ENCODE peak calls at places on chromosome 19, in nine cellular contexts. S, R, H, M, Y, E, W, X and I are unnamed samples.

GRCh38 chr19:11551603-11552235 is 7.3 kb downstream of the ELOF1 start:
- DNase-seq in S (no peak), R (peak), H (no peak), M (no peak), Y (no peak), E (no peak), W (no peak), X (no peak), I (no peak)

GRCh38 chr19:50203281-50204080 is at the start of gene MYH14:
- DNase-seq in S (no peak), R (no peak), H (peak), M (no peak), Y (peak), E (peak), W (peak), X (peak), I (peak)

GRCh38 chr19:7970716-7971448 is 27.4 kb upstream of the TIMM44 start:
- DNase-seq in S (peak), R (peak), H (peak), M (no peak), Y (peak), E (no peak), W (no peak), X (no peak), I (peak)

GRCh38 chr19:55654833-55655647 is at the start of gene U2AF2:
- DNase-seq in S (peak), R (peak), H (peak), M (peak), Y (peak), E (peak), W (peak), X (peak), I (peak)

GRCh38 chr19:49441210-49441959 is at the start of gene SLC17A7:
- DNase-seq in S (no peak), R (peak), H (no peak), M (peak), Y (no peak), E (peak), W (peak), X (no peak), I (no peak)

GRCh38 chr19:49361438-49362047 is 673 bp downstream of the TEAD2 start:
- DNase-seq in S (no peak), R (peak), H (no peak), M (no peak), Y (peak), E (peak), W (peak), X (peak), I (no peak)

GRCh38 chr19:47813304-47813994 is 8.3 kb upstream of the CRX start:
- DNase-seq in S (peak), R (peak), H (peak), M (peak), Y (peak), E (peak), W (peak), X (peak), I (peak)

GRCh38 chr19:16327131-16327450 is 2.5 kb downstream of the KLF2 start:
- DNase-seq in S (no peak), R (no peak), H (no peak), M (no peak), Y (no peak), E (no peak), W (no peak), X (no peak), I (no peak)

GRCh38 chr19:54207908-54208783 is 7.5 kb downstream of the RPS9 start:
- DNase-seq in S (no peak), R (peak), H (peak), M (peak), Y (peak), E (peak), W (peak), X (peak), I (peak)

GRCh38 chr19:49893135-49893534 is 3.6 kb downstream of the IL4I1 start:
- DNase-seq in S (no peak), R (no peak), H (no peak), M (no peak), Y (no peak), E (no peak), W (no peak), X (no peak), I (no peak)

GRCh38 chr19:55493650-55494171 is 5.5 kb downstream of the SSC5D start:
- DNase-seq in S (no peak), R (no peak), H (no peak), M (no peak), Y (no peak), E (peak), W (no peak), X (no peak), I (no peak)

GRCh38 chr19:15138427-15138826 is 31.2 kb downstream of the SYDE1 start:
- DNase-seq in S (no peak), R (no peak), H (no peak), M (no peak), Y (no peak), E (no peak), W (no peak), X (no peak), I (no peak)

GRCh38 chr19:13644648-13645047 is 119.7 kb upstream of the MRI1 start:
- DNase-seq in S (no peak), R (no peak), H (no peak), M (peak), Y (no peak), E (no peak), W (no peak), X (no peak), I (no peak)

GRCh38 chr19:11264452-11265176 is 2.3 kb upstream of the DOCK6 start:
- DNase-seq in S (no peak), R (peak), H (no peak), M (no peak), Y (no peak), E (peak), W (peak), X (peak), I (no peak)

GRCh38 chr19:17915940-17916593 is 16.7 kb upstream of the CCDC124 start:
- DNase-seq in S (no peak), R (no peak), H (no peak), M (no peak), Y (no peak), E (no peak), W (no peak), X (peak), I (no peak)

GRCh38 chr19:53545271-53546065 is 7.5 kb downstream of the ZNF331 start:
- DNase-seq in S (no peak), R (peak), H (no peak), M (no peak), Y (peak), E (no peak), W (peak), X (no peak), I (no peak)

GRCh38 chr19:49339364-49340068 is 4.3 kb downstream of the CD37 start:
- DNase-seq in S (peak), R (peak), H (peak), M (peak), Y (no peak), E (peak), W (peak), X (peak), I (peak)

GRCh38 chr19:2524840-2525723 is 49.2 kb downstream of the GADD45B start:
- DNase-seq in S (no peak), R (peak), H (no peak), M (no peak), Y (peak), E (no peak), W (peak), X (no peak), I (no peak)